ENCODE peak calls at places on chromosomes 4 and X, in seven cellular contexts. One of them, this sample, is unnamed.

GRCh38 chr4:94653095-94653649 is 104.6 kb upstream of the BMPR1B start:
- DNase-seq in IMR-90: no peak
- DNase-seq in naive thymus-derived CD4-positive, alpha-beta T cell: no peak
- DNase-seq in NAMALWA: no peak
- DNase-seq in PC-3: no peak
- DNase-seq in activated T-helper 1 cell treated with anti-CD3 and anti-CD28 coated beads, Interleukin-12 subunit alpha, Interleukin-12 subunit beta, Interleukin-2, Interleukin-4 antibody, amounts not matched to agents 30 ng/mL and 10 ng/mL and 1 ng/mL, durations not matched to agents 14 hours and 24 hours and 36 hours: no peak
- DNase-seq in RWPE1: no peak
- DNase-seq in this sample: no peak

GRCh38 chr4:62250100-62250499 is 1050.0 kb downstream of the ADGRL3 start:
- DNase-seq in naive thymus-derived CD4-positive, alpha-beta T cell: no peak
- DNase-seq in IMR-90: no peak
- DNase-seq in activated T-helper 1 cell treated with anti-CD3 and anti-CD28 coated beads, Interleukin-12 subunit alpha, Interleukin-12 subunit beta, Interleukin-2, Interleukin-4 antibody, amounts not matched to agents 30 ng/mL and 10 ng/mL and 1 ng/mL, durations not matched to agents 14 hours and 24 hours and 36 hours: no peak
- DNase-seq in RWPE1: no peak
- DNase-seq in PC-3: no peak
- DNase-seq in NAMALWA: no peak
- DNase-seq in this sample: no peak

GRCh38 chrX:108415891-108416290 is 22.3 kb downstream of the COL4A6 start:
- DNase-seq in NAMALWA: no peak
- DNase-seq in RWPE1: no peak
- DNase-seq in activated T-helper 1 cell treated with anti-CD3 and anti-CD28 coated beads, Interleukin-12 subunit alpha, Interleukin-12 subunit beta, Interleukin-2, Interleukin-4 antibody, amounts not matched to agents 30 ng/mL and 10 ng/mL and 1 ng/mL, durations not matched to agents 14 hours and 24 hours and 36 hours: no peak
- DNase-seq in naive thymus-derived CD4-positive, alpha-beta T cell: no peak
- DNase-seq in IMR-90: peak
- DNase-seq in PC-3: peak
- DNase-seq in this sample: peak

GRCh38 chr4:11720292-11720691 is 291.6 kb upstream of the HS3ST1 start:
- DNase-seq in activated T-helper 1 cell treated with anti-CD3 and anti-CD28 coated beads, Interleukin-12 subunit alpha, Interleukin-12 subunit beta, Interleukin-2, Interleukin-4 antibody, amounts not matched to agents 30 ng/mL and 10 ng/mL and 1 ng/mL, durations not matched to agents 14 hours and 24 hours and 36 hours: no peak
- DNase-seq in IMR-90: peak
- DNase-seq in PC-3: peak
- DNase-seq in naive thymus-derived CD4-positive, alpha-beta T cell: no peak
- DNase-seq in RWPE1: peak
- DNase-seq in NAMALWA: peak
- DNase-seq in this sample: no peak

GRCh38 chr4:71860643-71861042 is 76.8 kb upstream of the GC start:
- DNase-seq in activated T-helper 1 cell treated with anti-CD3 and anti-CD28 coated beads, Interleukin-12 subunit alpha, Interleukin-12 subunit beta, Interleukin-2, Interleukin-4 antibody, amounts not matched to agents 30 ng/mL and 10 ng/mL and 1 ng/mL, durations not matched to agents 14 hours and 24 hours and 36 hours: no peak
- DNase-seq in IMR-90: no peak
- DNase-seq in RWPE1: no peak
- DNase-seq in NAMALWA: peak
- DNase-seq in naive thymus-derived CD4-positive, alpha-beta T cell: no peak
- DNase-seq in PC-3: peak
- DNase-seq in this sample: no peak

GRCh38 chr4:98746530-98746929 is 88.1 kb upstream of the TSPAN5 start:
- DNase-seq in PC-3: peak
- DNase-seq in NAMALWA: no peak
- DNase-seq in RWPE1: no peak
- DNase-seq in IMR-90: peak
- DNase-seq in naive thymus-derived CD4-positive, alpha-beta T cell: no peak
- DNase-seq in activated T-helper 1 cell treated with anti-CD3 and anti-CD28 coated beads, Interleukin-12 subunit alpha, Interleukin-12 subunit beta, Interleukin-2, Interleukin-4 antibody, amounts not matched to agents 30 ng/mL and 10 ng/mL and 1 ng/mL, durations not matched to agents 14 hours and 24 hours and 36 hours: no peak
- DNase-seq in this sample: no peak

GRCh38 chrX:20967725-20968124 is 406.5 kb upstream of the CNKSR2 start:
- DNase-seq in RWPE1: no peak
- DNase-seq in NAMALWA: no peak
- DNase-seq in naive thymus-derived CD4-positive, alpha-beta T cell: no peak
- DNase-seq in PC-3: no peak
- DNase-seq in IMR-90: no peak
- DNase-seq in activated T-helper 1 cell treated with anti-CD3 and anti-CD28 coated beads, Interleukin-12 subunit alpha, Interleukin-12 subunit beta, Interleukin-2, Interleukin-4 antibody, amounts not matched to agents 30 ng/mL and 10 ng/mL and 1 ng/mL, durations not matched to agents 14 hours and 24 hours and 36 hours: no peak
- DNase-seq in this sample: no peak

GRCh38 chr4:168558587-168558986 is 61.7 kb downstream of the PALLD start:
- DNase-seq in IMR-90: peak
- DNase-seq in naive thymus-derived CD4-positive, alpha-beta T cell: no peak
- DNase-seq in activated T-helper 1 cell treated with anti-CD3 and anti-CD28 coated beads, Interleukin-12 subunit alpha, Interleukin-12 subunit beta, Interleukin-2, Interleukin-4 antibody, amounts not matched to agents 30 ng/mL and 10 ng/mL and 1 ng/mL, durations not matched to agents 14 hours and 24 hours and 36 hours: no peak
- DNase-seq in PC-3: peak
- DNase-seq in NAMALWA: no peak
- DNase-seq in RWPE1: peak
- DNase-seq in this sample: no peak

GRCh38 chrX:41588271-41588670 is 100.5 kb upstream of the GPR34 start:
- DNase-seq in IMR-90: no peak
- DNase-seq in PC-3: no peak
- DNase-seq in naive thymus-derived CD4-positive, alpha-beta T cell: no peak
- DNase-seq in NAMALWA: no peak
- DNase-seq in RWPE1: peak
- DNase-seq in activated T-helper 1 cell treated with anti-CD3 and anti-CD28 coated beads, Interleukin-12 subunit alpha, Interleukin-12 subunit beta, Interleukin-2, Interleukin-4 antibody, amounts not matched to agents 30 ng/mL and 10 ng/mL and 1 ng/mL, durations not matched to agents 14 hours and 24 hours and 36 hours: no peak
- DNase-seq in this sample: no peak

This sample was measured in astrocyte of the cerebellum.